ENCODE peak calls at places on chromosomes 5 and 9, in five cellular contexts. P is HEK293T, K is HS-27A, Y is endothelial cell, N is GM06990. S is an unnamed sample.

GRCh38 chr5:180739271-180739670 is 587 bp downstream of the OR2Y1 start:
- DNase-seq in K (no peak), Y (no peak), P (no peak), N (no peak), S (no peak)

GRCh38 chr5:102681403-102681983 is 73.6 kb upstream of the PAM start:
- DNase-seq in N (no peak), P (peak), Y (peak), K (no peak), S (peak)

GRCh38 chr9:121527371-121527770 is 27.7 kb upstream of the GGTA1 start:
- DNase-seq in K (no peak), P (no peak), Y (no peak), N (no peak), S (no peak)

GRCh38 chr9:89442501-89442978 is 55.4 kb downstream of the SEMA4D start:
- DNase-seq in Y (no peak), N (no peak), P (no peak), K (no peak), S (no peak)

GRCh38 chr5:52283221-52283620 is 504.5 kb upstream of the ITGA1 start:
- DNase-seq in P (no peak), K (no peak), Y (no peak), N (no peak), S (no peak)

GRCh38 chr5:123111502-123111901 is 22.5 kb downstream of the PRDM6 start:
- DNase-seq in K (no peak), P (no peak), Y (no peak), N (no peak), S (no peak)

GRCh38 chr9:33452828-33453271 is 5.5 kb upstream of the AQP3 start:
- DNase-seq in N (peak), Y (peak), P (peak), K (peak), S (peak)

GRCh38 chr9:70113403-70114022 is 69.9 kb downstream of the MAMDC2 start:
- DNase-seq in Y (peak), N (no peak), P (peak), K (no peak), S (peak)

S was measured in head of caudate nucleus.